ENCODE peak calls at places on chromosomes 6 and 20, in nine cellular contexts. H is endodermal cell; Z is H9; J is neural progenitor cell; C is stomach; O is CD8-positive, alpha-beta T cell; P is adrenal gland; V is BJ; N is cardiac muscle cell. W is an unnamed sample. For H3K27me3, the result is how much of the 10 kb centered on the place peaks cover.

GRCh38 chr20:53083411-53083810 is 111.3 kb downstream of the TSHZ2 start:
- DNase-seq in H (no peak), Z (no peak), J (no peak), C (no peak), O (no peak), P (no peak), V (no peak), N (no peak), W (no peak)

GRCh38 chr6:105981002-105981887 is 104.9 kb upstream of the PRDM1 start:
- DNase-seq in H (peak), Z (peak), J (peak), C (no peak), O (no peak), P (no peak), V (no peak), N (no peak), W (peak)

GRCh38 chr6:80676386-80676785 is 569.9 kb downstream of the BCKDHB start:
- DNase-seq in H (no peak), Z (no peak), J (no peak), C (no peak), O (no peak), P (no peak), V (no peak), N (no peak), W (no peak)

GRCh38 chr6:153084393-153084792 is 46.7 kb downstream of the RGS17 start:
- DNase-seq in H (no peak), Z (no peak), J (no peak), C (no peak), O (no peak), P (no peak), V (no peak), N (peak), W (no peak)

GRCh38 chr20:6420336-6420735 is 297.5 kb upstream of the FERMT1 start:
- DNase-seq in H (no peak), Z (no peak), J (no peak), C (no peak), O (no peak), P (no peak), V (no peak), N (peak), W (no peak)

GRCh38 chr6:42142118-42142835 is at the start of gene C6orf132:
- DNase-seq in H (peak), Z (peak), J (peak), C (peak), O (no peak), P (peak), V (no peak), N (peak), W (peak)

GRCh38 chr20:9551808-9552550 is 37.6 kb downstream of the LAMP5 start:
- DNase-seq in H (no peak), Z (no peak), J (no peak), C (no peak), O (no peak), P (no peak), V (no peak), N (no peak), W (no peak)

GRCh38 chr6:150659046-150659763 is 59.5 kb downstream of the PLEKHG1 start:
- DNase-seq in H (no peak), Z (no peak), J (no peak), C (peak), O (no peak), P (no peak), V (no peak), N (no peak), W (no peak)

GRCh38 chr6:7765575-7766325 is 39.9 kb downstream of the BMP6 start:
- DNase-seq in H (no peak), Z (no peak), J (no peak), C (no peak), O (no peak), P (no peak), V (no peak), N (no peak), W (no peak)

GRCh38 chr6:159727717-159728440 is 573 bp downstream of the WTAP start:
- DNase-seq in H (no peak), Z (no peak), J (no peak), C (no peak), O (no peak), P (peak), V (no peak), N (peak), W (no peak)

GRCh38 chr6:169589699-169590257 is 112.1 kb downstream of the WDR27 start:
- DNase-seq in H (no peak), Z (no peak), J (no peak), C (no peak), O (no peak), P (no peak), V (no peak), N (no peak), W (no peak)

GRCh38 chr6:159679091-159680077 is 13.7 kb downstream of the SOD2 start:
- DNase-seq in H (no peak), Z (no peak), J (no peak), C (no peak), O (no peak), P (no peak), V (no peak), N (no peak), W (no peak)

GRCh38 chr6:50959081-50959641 is 140.5 kb downstream of the TFAP2B start:
- DNase-seq in H (no peak), Z (no peak), J (no peak), C (no peak), O (no peak), P (no peak), V (no peak), N (no peak), W (no peak)

GRCh38 chr20:12093062-12093796 is 175.5 kb downstream of the BTBD3 start:
- DNase-seq in H (no peak), Z (no peak), J (no peak), C (no peak), O (no peak), P (no peak), V (no peak), N (no peak), W (no peak)

GRCh38 chr6:135904666-135905065 is 53.2 kb downstream of the PDE7B start:
- DNase-seq in H (no peak), Z (no peak), J (no peak), C (no peak), O (no peak), P (no peak), V (no peak), N (no peak), W (no peak)

GRCh38 chr6:74480561-74480960 is 725.3 kb downstream of the COL12A1 start:
- DNase-seq in H (no peak), Z (no peak), J (no peak), C (no peak), O (no peak), P (no peak), V (no peak), N (no peak), W (no peak)

GRCh38 chr6:141610741-141611140 is 522.0 kb upstream of the GJE1 start:
- DNase-seq in H (peak), Z (no peak), J (peak), C (no peak), O (no peak), P (no peak), V (no peak), N (peak), W (peak)

GRCh38 chr20:23143098-23143497 is 57.0 kb upstream of the CD93 start:
- DNase-seq in H (no peak), Z (no peak), J (no peak), C (peak), O (no peak), P (peak), V (peak), N (peak), W (no peak)

GRCh38 chr6:69026243-69026642 is 391.2 kb downstream of the ADGRB3 start:
- DNase-seq in H (no peak), Z (no peak), J (no peak), C (no peak), O (no peak), P (no peak), V (no peak), N (no peak), W (no peak)

GRCh38 chr6:170416303-170416702 is 109.7 kb downstream of the FAM120B start:
- DNase-seq in H (no peak), Z (no peak), J (no peak), C (no peak), O (no peak), P (no peak), V (no peak), N (no peak), W (no peak)

GRCh38 chr6:152310371-152310954 is 326.7 kb downstream of the SYNE1 start:
- DNase-seq in H (no peak), Z (no peak), J (no peak), C (no peak), O (no peak), P (no peak), V (no peak), N (no peak), W (no peak)

GRCh38 chr6:42393339-42393738 is 58.4 kb downstream of the TRERF1 start:
- DNase-seq in H (no peak), Z (no peak), J (no peak), C (peak), O (no peak), P (no peak), V (no peak), N (no peak), W (no peak)

GRCh38 chr6:166341915-166342292 is 441 bp downstream of the SFT2D1 start:
- DNase-seq in H (no peak), Z (no peak), J (peak), C (no peak), O (no peak), P (peak), V (no peak), N (peak), W (no peak)

GRCh38 chr6:162056745-162057144 is 670.8 kb downstream of the PRKN start:
- DNase-seq in H (peak), Z (peak), J (peak), C (no peak), O (no peak), P (no peak), V (no peak), N (peak), W (peak)

GRCh38 chr6:45568626-45569025 is 190.9 kb upstream of the SUPT3H start:
- DNase-seq in H (no peak), Z (no peak), J (no peak), C (no peak), O (no peak), P (no peak), V (no peak), N (no peak), W (no peak)

GRCh38 chr6:1110164-1110563 is 201.7 kb upstream of the FOXQ1 start:
- DNase-seq in H (no peak), Z (no peak), J (no peak), C (no peak), O (no peak), P (no peak), V (no peak), N (no peak), W (no peak)

GRCh38 chr6:142935553-142936517 is 9.1 kb downstream of the HIVEP2 start:
- DNase-seq in H (no peak), Z (no peak), J (no peak), C (no peak), O (no peak), P (no peak), V (no peak), N (no peak), W (no peak)

GRCh38 chr20:54560357-54560756 is 85.0 kb downstream of the DOK5 start:
- DNase-seq in H (no peak), Z (no peak), J (no peak), C (no peak), O (no peak), P (no peak), V (no peak), N (peak), W (no peak)

GRCh38 chr6:110877154-110877564 is 2.6 kb downstream of the AMD1 start:
- DNase-seq in H (no peak), Z (no peak), J (peak), C (no peak), O (no peak), P (no peak), V (no peak), N (no peak), W (no peak)

GRCh38 chr6:166046232-166046631 is 121.4 kb downstream of the TBXT start:
- DNase-seq in H (no peak), Z (no peak), J (no peak), C (no peak), O (no peak), P (no peak), V (peak), N (peak), W (no peak)

GRCh38 chr6:147448212-147448611 is 60.3 kb upstream of the SAMD5 start:
- DNase-seq in H (peak), Z (peak), J (peak), C (peak), O (no peak), P (no peak), V (no peak), N (no peak), W (peak)

GRCh38 chr6:1485678-1486077 is 96.3 kb downstream of the FOXF2 start:
- DNase-seq in H (no peak), Z (no peak), J (no peak), C (no peak), O (no peak), P (no peak), V (peak), N (peak), W (no peak)

GRCh38 chr6:56407883-56408282 is 160.5 kb upstream of the COL21A1 start:
- DNase-seq in H (no peak), Z (no peak), J (no peak), C (no peak), O (no peak), P (no peak), V (no peak), N (no peak), W (no peak)

GRCh38 chr20:63456429-63457284 is 15.8 kb downstream of the KCNQ2 start:
- DNase-seq in H (no peak), Z (no peak), J (no peak), C (no peak), O (no peak), P (peak), V (no peak), N (peak), W (no peak)

GRCh38 chr20:63459070-63459380 is 13.4 kb downstream of the KCNQ2 start:
- DNase-seq in H (no peak), Z (no peak), J (no peak), C (no peak), O (no peak), P (no peak), V (no peak), N (no peak), W (no peak)

GRCh38 chr20:63457737-63458136 is 14.7 kb downstream of the KCNQ2 start:
- DNase-seq in H (no peak), Z (no peak), J (no peak), C (peak), O (no peak), P (peak), V (no peak), N (peak), W (no peak)

GRCh38 chr20:63455568-63455859 is 16.9 kb downstream of the KCNQ2 start:
- DNase-seq in H (no peak), Z (no peak), J (no peak), C (no peak), O (no peak), P (no peak), V (no peak), N (no peak), W (no peak)

GRCh38 chr20:63458170-63459069 is 14.0 kb downstream of the KCNQ2 start:
- DNase-seq in H (no peak), Z (no peak), J (no peak), C (no peak), O (no peak), P (no peak), V (no peak), N (no peak), W (no peak)
- H3K27me3 ChIP-seq in H (under half), Z (under half), J (under half), C (half or more), O (under half), P (under half), V (under half), N (under half), W (under half)

DNA sequence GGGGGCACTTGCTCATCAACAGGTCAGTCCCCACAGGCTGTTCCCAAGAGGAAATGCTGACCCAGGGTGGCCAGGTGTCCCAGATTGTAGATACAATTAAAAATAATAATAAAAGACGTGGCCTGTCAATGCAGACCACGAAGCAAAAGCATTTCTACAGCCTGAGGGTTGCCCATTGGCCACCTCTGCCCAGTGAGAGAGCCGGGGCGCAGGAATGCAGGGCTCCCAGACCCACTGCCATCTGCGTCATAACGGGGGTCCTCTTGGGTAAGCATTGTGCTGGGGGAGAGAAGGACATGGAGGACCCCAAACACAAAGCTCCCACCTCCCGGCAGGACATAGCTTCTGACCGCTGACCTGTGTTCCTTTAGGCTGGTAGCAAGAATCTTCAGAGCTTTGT is 22.9 kb upstream of the AFDN start:
- DNase-seq in H (no peak), Z (no peak), J (no peak), C (no peak), O (no peak), P (no peak), V (no peak), N (no peak), W (no peak)
- H3K27me3 ChIP-seq in H (under half), Z (under half), J (under half), C (under half), O (under half), P (under half), V (under half), N (under half), W (under half)

GRCh38 chr20:13099676-13100075 is 90.9 kb downstream of the SPTLC3 start:
- DNase-seq in H (no peak), Z (no peak), J (no peak), C (no peak), O (no peak), P (no peak), V (no peak), N (no peak), W (no peak)

GRCh38 chr20:13101276-13101675 is 92.5 kb downstream of the SPTLC3 start:
- DNase-seq in H (no peak), Z (no peak), J (no peak), C (no peak), O (no peak), P (no peak), V (no peak), N (no peak), W (no peak)

GRCh38 chr20:13102237-13102636 is 93.5 kb downstream of the SPTLC3 start:
- DNase-seq in H (no peak), Z (no peak), J (no peak), C (no peak), O (no peak), P (no peak), V (no peak), N (no peak), W (no peak)

GRCh38 chr20:13102689-13103088 is 93.9 kb downstream of the SPTLC3 start:
- DNase-seq in H (no peak), Z (no peak), J (no peak), C (no peak), O (no peak), P (no peak), V (no peak), N (no peak), W (no peak)

GRCh38 chr20:13101701-13102100 is 92.9 kb downstream of the SPTLC3 start:
- DNase-seq in H (no peak), Z (no peak), J (no peak), C (no peak), O (no peak), P (no peak), V (no peak), N (peak), W (no peak)
- H3K27me3 ChIP-seq in H (under half), Z (under half), J (under half), C (under half), O (under half), P (under half), V (under half), N (under half), W (under half)

DNA sequence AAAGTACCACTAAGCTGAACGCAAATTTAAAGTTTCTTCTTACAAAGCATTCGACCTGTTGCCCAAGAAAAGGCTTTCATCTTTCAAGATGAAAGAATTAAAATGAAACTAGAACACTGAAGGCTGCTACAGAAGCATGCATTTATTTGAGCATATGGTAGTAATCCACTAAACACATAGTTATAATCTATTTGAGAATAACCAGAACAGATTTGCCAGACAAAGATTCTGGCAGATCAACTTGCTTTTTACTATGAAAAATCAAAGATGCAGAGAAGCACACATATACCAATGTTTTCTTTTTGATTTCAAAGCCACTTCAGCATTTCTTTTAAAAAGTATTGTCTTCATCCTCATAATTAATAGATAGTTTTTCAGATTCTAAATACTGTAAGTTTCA is 412.3 kb downstream of the UTRN start:
- DNase-seq in H (no peak), Z (no peak), J (no peak), C (no peak), O (no peak), P (no peak), V (no peak), N (no peak), W (no peak)
- H3K27me3 ChIP-seq in H (under half), Z (under half), J (under half), C (under half), O (under half), P (under half), V (under half), N (under half), W (under half)

DNA sequence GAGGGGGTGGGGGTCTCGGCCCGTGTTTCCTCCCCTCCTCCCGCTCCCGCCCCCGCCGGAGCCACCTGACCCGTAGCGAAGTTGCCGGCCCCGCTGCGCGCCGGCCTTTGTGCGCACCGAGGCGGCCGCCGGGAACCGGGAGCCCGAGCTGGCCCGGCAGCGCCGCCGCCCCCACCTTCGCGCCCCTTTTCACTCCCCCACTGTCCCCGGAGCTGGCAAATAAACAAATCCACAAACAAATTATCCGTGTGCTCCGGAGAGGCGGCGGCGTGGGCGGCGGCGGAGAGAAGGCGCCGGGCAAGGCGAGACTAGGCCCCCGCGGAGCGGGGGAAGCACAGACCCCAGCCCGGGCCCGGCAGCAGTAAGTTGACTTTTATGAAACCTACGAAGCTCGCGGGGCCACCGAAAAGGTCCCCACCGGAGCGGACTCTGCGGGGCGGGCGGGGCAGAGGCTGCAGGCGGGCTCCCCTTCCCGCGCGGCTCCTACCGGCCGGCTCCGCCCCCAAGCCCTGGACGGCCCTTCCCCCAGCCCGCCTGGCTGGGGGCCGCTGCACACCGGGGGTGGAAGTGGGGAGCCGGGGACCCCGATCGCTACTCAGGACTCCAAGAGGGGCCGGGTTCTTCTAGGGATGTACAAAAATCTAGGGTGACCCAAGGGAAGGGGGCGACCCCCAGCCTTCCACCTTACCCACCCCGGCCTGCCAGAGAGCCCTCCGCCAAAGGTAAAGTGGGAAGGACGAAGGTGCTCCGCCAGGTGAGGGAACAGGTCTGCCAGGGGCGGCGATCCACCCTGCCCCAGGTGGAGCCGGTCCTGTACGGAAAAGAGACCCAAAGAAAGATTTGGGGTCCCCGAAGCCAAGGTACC is 40.7 kb downstream of the YTHDF1 start:
- DNase-seq in H (no peak), Z (no peak), J (no peak), C (no peak), O (no peak), P (no peak), V (no peak), N (no peak), W (peak)
- H3K27me3 ChIP-seq in H (half or more), Z (under half), J (half or more), C (half or more), O (under half), P (half or more), V (half or more), N (half or more), W (half or more)

DNA sequence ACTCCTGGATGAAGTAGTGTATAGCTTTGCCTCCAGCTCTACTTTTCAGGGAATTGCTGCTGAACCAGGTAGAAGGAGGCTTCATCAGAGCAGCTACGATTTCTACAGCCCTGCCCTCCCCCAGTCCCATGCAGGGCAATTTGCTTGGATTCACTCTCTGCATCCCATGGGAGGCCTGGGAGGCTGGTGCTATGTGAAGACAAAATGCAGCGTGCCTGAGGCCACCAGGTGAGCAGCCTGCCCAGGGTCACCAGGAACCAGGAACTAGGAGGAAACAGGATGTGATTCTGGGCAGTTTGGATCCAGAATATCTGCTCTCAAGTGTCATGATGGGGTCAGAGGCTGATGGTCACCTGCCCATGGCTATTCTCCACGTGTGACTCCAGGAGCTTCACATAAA is 110.2 kb upstream of the PMEPA1 start:
- DNase-seq in H (no peak), Z (no peak), J (no peak), C (no peak), O (no peak), P (no peak), V (no peak), N (no peak), W (no peak)
- H3K27me3 ChIP-seq in H (under half), Z (under half), J (under half), C (under half), O (under half), P (under half), V (under half), N (under half), W (under half)